ENCODE peak calls at places on chromosomes 7 and 10, in five cellular contexts. One of them, this sample, is unnamed.

GRCh38 chr7:84336741-84337140 is 142.2 kb upstream of the SEMA3A start:
- DNase-seq in OCI-LY7: no peak
- DNase-seq in lung: no peak
- DNase-seq in brain microvascular endothelial cell: no peak
- DNase-seq in MM.1S: no peak
- DNase-seq in this sample: no peak

GRCh38 chr7:135929692-135930091 is 47.5 kb downstream of the MTPN start:
- DNase-seq in OCI-LY7: no peak
- DNase-seq in lung: no peak
- DNase-seq in brain microvascular endothelial cell: no peak
- DNase-seq in MM.1S: no peak
- DNase-seq in this sample: no peak

GRCh38 chr10:69741671-69742355 is 59.9 kb upstream of the COL13A1 start:
- DNase-seq in OCI-LY7: no peak
- DNase-seq in lung: no peak
- DNase-seq in brain microvascular endothelial cell: no peak
- DNase-seq in MM.1S: no peak
- DNase-seq in this sample: no peak

GRCh38 chr10:20627918-20628499 is 269.1 kb downstream of the NEBL start:
- DNase-seq in OCI-LY7: no peak
- DNase-seq in lung: no peak
- DNase-seq in brain microvascular endothelial cell: no peak
- DNase-seq in MM.1S: no peak
- DNase-seq in this sample: no peak

GRCh38 chr10:16518822-16519221 is 2.9 kb downstream of the C1QL3 start:
- DNase-seq in OCI-LY7: no peak
- DNase-seq in lung: no peak
- DNase-seq in brain microvascular endothelial cell: no peak
- DNase-seq in MM.1S: no peak
- DNase-seq in this sample: no peak

GRCh38 chr10:6327906-6328707 is 125.4 kb downstream of the PFKFB3 start:
- DNase-seq in OCI-LY7: no peak
- DNase-seq in lung: no peak
- DNase-seq in brain microvascular endothelial cell: no peak
- DNase-seq in MM.1S: no peak
- DNase-seq in this sample: no peak

GRCh38 chr7:74304550-74304949 is 15.3 kb downstream of the CLIP2 start:
- DNase-seq in OCI-LY7: no peak
- DNase-seq in lung: no peak
- DNase-seq in brain microvascular endothelial cell: no peak
- DNase-seq in MM.1S: no peak
- DNase-seq in this sample: no peak

GRCh38 chr10:71375954-71376353 is 20.8 kb upstream of the CDH23 start:
- DNase-seq in OCI-LY7: no peak
- DNase-seq in lung: no peak
- DNase-seq in brain microvascular endothelial cell: no peak
- DNase-seq in MM.1S: no peak
- DNase-seq in this sample: no peak

GRCh38 chr10:111756541-111757061 is 427.0 kb downstream of the GPAM start:
- DNase-seq in OCI-LY7: peak
- DNase-seq in lung: no peak
- DNase-seq in brain microvascular endothelial cell: no peak
- DNase-seq in MM.1S: peak
- DNase-seq in this sample: no peak

GRCh38 chr7:91628742-91629141 is 251.8 kb downstream of the MTERF1 start:
- DNase-seq in OCI-LY7: no peak
- DNase-seq in lung: no peak
- DNase-seq in brain microvascular endothelial cell: no peak
- DNase-seq in MM.1S: no peak
- DNase-seq in this sample: peak

GRCh38 chr7:148153611-148154010 is 437.0 kb upstream of the C7orf33 start:
- DNase-seq in OCI-LY7: no peak
- DNase-seq in lung: peak
- DNase-seq in brain microvascular endothelial cell: no peak
- DNase-seq in MM.1S: no peak
- DNase-seq in this sample: peak

GRCh38 chr7:98840096-98840495 is 29.7 kb downstream of the TMEM130 start:
- DNase-seq in OCI-LY7: no peak
- DNase-seq in lung: no peak
- DNase-seq in brain microvascular endothelial cell: no peak
- DNase-seq in MM.1S: no peak
- DNase-seq in this sample: no peak

GRCh38 chr7:125892434-125892833 is 962.8 kb upstream of the POT1 start:
- DNase-seq in OCI-LY7: no peak
- DNase-seq in lung: no peak
- DNase-seq in brain microvascular endothelial cell: no peak
- DNase-seq in MM.1S: peak
- DNase-seq in this sample: no peak

GRCh38 chr7:98617051-98617959 is at the start of gene NPTX2:
- DNase-seq in OCI-LY7: no peak
- DNase-seq in lung: no peak
- DNase-seq in brain microvascular endothelial cell: no peak
- DNase-seq in MM.1S: no peak
- DNase-seq in this sample: no peak

GRCh38 chr7:74164985-74165456 is 9.1 kb upstream of the EIF4H start:
- DNase-seq in OCI-LY7: no peak
- DNase-seq in lung: no peak
- DNase-seq in brain microvascular endothelial cell: no peak
- DNase-seq in MM.1S: no peak
- DNase-seq in this sample: no peak

GRCh38 chr7:127353897-127354296 is 38.6 kb downstream of the ZNF800 start:
- DNase-seq in OCI-LY7: no peak
- DNase-seq in lung: no peak
- DNase-seq in brain microvascular endothelial cell: no peak
- DNase-seq in MM.1S: no peak
- DNase-seq in this sample: no peak

GRCh38 chr7:127382301-127383085 is 10.0 kb downstream of the ZNF800 start:
- DNase-seq in OCI-LY7: no peak
- DNase-seq in lung: no peak
- DNase-seq in brain microvascular endothelial cell: no peak
- DNase-seq in MM.1S: no peak
- DNase-seq in this sample: no peak

GRCh38 chr7:108156897-108157605 is 26.9 kb upstream of the LAMB4 start:
- DNase-seq in OCI-LY7: no peak
- DNase-seq in lung: no peak
- DNase-seq in brain microvascular endothelial cell: no peak
- DNase-seq in MM.1S: no peak
- DNase-seq in this sample: no peak

GRCh38 chr10:92695679-92696605 is 6.2 kb downstream of the HHEX start:
- DNase-seq in OCI-LY7: no peak
- DNase-seq in lung: no peak
- DNase-seq in brain microvascular endothelial cell: peak
- DNase-seq in MM.1S: no peak
- DNase-seq in this sample: no peak

GRCh38 chr10:48518926-48519730 is 85.7 kb downstream of the ARHGAP22 start:
- DNase-seq in OCI-LY7: no peak
- DNase-seq in lung: no peak
- DNase-seq in brain microvascular endothelial cell: no peak
- DNase-seq in MM.1S: no peak
- DNase-seq in this sample: peak

GRCh38 chr7:7293092-7293491 is 110.7 kb downstream of the C1GALT1 start:
- DNase-seq in OCI-LY7: no peak
- DNase-seq in lung: no peak
- DNase-seq in brain microvascular endothelial cell: no peak
- DNase-seq in MM.1S: no peak
- DNase-seq in this sample: no peak

GRCh38 chr10:58773351-58773750 is 260.7 kb downstream of the BICC1 start:
- DNase-seq in OCI-LY7: no peak
- DNase-seq in lung: no peak
- DNase-seq in brain microvascular endothelial cell: no peak
- DNase-seq in MM.1S: no peak
- DNase-seq in this sample: no peak

GRCh38 chr10:106705576-106706526 is 458.7 kb downstream of the SORCS1 start:
- DNase-seq in OCI-LY7: peak
- DNase-seq in lung: peak
- DNase-seq in brain microvascular endothelial cell: peak
- DNase-seq in MM.1S: peak
- DNase-seq in this sample: peak

GRCh38 chr7:40799-41750 is 151.3 kb upstream of the FAM20C start:
- DNase-seq in OCI-LY7: no peak
- DNase-seq in lung: no peak
- DNase-seq in brain microvascular endothelial cell: no peak
- DNase-seq in MM.1S: no peak
- DNase-seq in this sample: peak

GRCh38 chr10:53209941-53210611 is 437.5 kb upstream of the MBL2 start:
- DNase-seq in OCI-LY7: peak
- DNase-seq in lung: no peak
- DNase-seq in brain microvascular endothelial cell: no peak
- DNase-seq in MM.1S: peak
- DNase-seq in this sample: no peak

GRCh38 chr10:89235073-89235798 is 16.3 kb downstream of the LIPA start:
- DNase-seq in OCI-LY7: no peak
- DNase-seq in lung: peak
- DNase-seq in brain microvascular endothelial cell: no peak
- DNase-seq in MM.1S: no peak
- DNase-seq in this sample: no peak

GRCh38 chr10:16777473-16778370 is 39.5 kb downstream of the RSU1 start:
- DNase-seq in OCI-LY7: peak
- DNase-seq in lung: no peak
- DNase-seq in brain microvascular endothelial cell: peak
- DNase-seq in MM.1S: peak
- DNase-seq in this sample: no peak

GRCh38 chr10:127945335-127945734 is 38.4 kb downstream of the PTPRE start:
- DNase-seq in OCI-LY7: peak
- DNase-seq in lung: peak
- DNase-seq in brain microvascular endothelial cell: peak
- DNase-seq in MM.1S: no peak
- DNase-seq in this sample: peak

GRCh38 chr7:148669907-148670306 is 28.8 kb upstream of the CUL1 start:
- DNase-seq in OCI-LY7: no peak
- DNase-seq in lung: no peak
- DNase-seq in brain microvascular endothelial cell: no peak
- DNase-seq in MM.1S: no peak
- DNase-seq in this sample: no peak

GRCh38 chr10:63525021-63525420 is 3.8 kb downstream of the REEP3 start:
- DNase-seq in OCI-LY7: no peak
- DNase-seq in lung: no peak
- DNase-seq in brain microvascular endothelial cell: no peak
- DNase-seq in MM.1S: no peak
- DNase-seq in this sample: no peak

GRCh38 chr7:26334171-26334570 is 42.5 kb downstream of the SNX10 start:
- DNase-seq in OCI-LY7: peak
- DNase-seq in lung: no peak
- DNase-seq in brain microvascular endothelial cell: no peak
- DNase-seq in MM.1S: no peak
- DNase-seq in this sample: no peak

GRCh38 chr7:44534501-44534900 is 6.6 kb downstream of the NPC1L1 start:
- DNase-seq in OCI-LY7: peak
- DNase-seq in lung: no peak
- DNase-seq in brain microvascular endothelial cell: no peak
- DNase-seq in MM.1S: peak
- DNase-seq in this sample: no peak
- TF ChIP-seq CTCF in OCI-LY7: peak
- TF ChIP-seq CTCF in lung: no peak
- TF ChIP-seq CTCF in brain microvascular endothelial cell: peak
- TF ChIP-seq CTCF in MM.1S: peak
- TF ChIP-seq CTCF in this sample: no peak

GRCh38 chr7:151705744-151706567 is 171.0 kb downstream of the PRKAG2 start:
- DNase-seq in OCI-LY7: peak
- DNase-seq in lung: peak
- DNase-seq in brain microvascular endothelial cell: peak
- DNase-seq in MM.1S: peak
- DNase-seq in this sample: no peak

GRCh38 chr7:151704284-151704968 is 172.5 kb downstream of the PRKAG2 start:
- DNase-seq in OCI-LY7: no peak
- DNase-seq in lung: no peak
- DNase-seq in brain microvascular endothelial cell: no peak
- DNase-seq in MM.1S: no peak
- DNase-seq in this sample: no peak

GRCh38 chr7:151700621-151701185 is 176.2 kb downstream of the PRKAG2 start:
- DNase-seq in OCI-LY7: no peak
- DNase-seq in lung: no peak
- DNase-seq in brain microvascular endothelial cell: peak
- DNase-seq in MM.1S: no peak
- DNase-seq in this sample: no peak

GRCh38 chr7:151704969-151705743 is 171.8 kb downstream of the PRKAG2 start:
- DNase-seq in OCI-LY7: no peak
- DNase-seq in lung: no peak
- DNase-seq in brain microvascular endothelial cell: no peak
- DNase-seq in MM.1S: no peak
- DNase-seq in this sample: no peak

DNA sequence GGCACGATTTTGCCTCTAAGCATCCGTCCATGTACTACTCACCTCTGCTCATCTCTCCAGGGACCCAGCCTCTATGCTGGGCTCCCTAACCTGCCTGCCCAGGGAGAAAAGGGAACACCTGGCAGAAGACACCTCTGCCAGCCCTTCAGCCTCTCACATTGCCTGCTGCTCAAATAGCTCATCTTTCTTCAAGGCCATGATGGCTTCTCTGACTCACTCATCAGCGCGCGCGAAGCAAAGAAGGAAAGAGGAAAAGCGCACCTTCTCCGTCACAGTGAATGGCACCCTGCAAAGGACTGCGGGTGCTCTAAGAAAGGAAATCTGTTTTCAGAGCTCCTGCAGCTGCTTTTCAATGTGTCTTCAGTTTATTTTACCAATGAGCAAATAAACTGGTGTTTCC is 174.0 kb downstream of the PRKAG2 start:
- DNase-seq in OCI-LY7: no peak
- DNase-seq in lung: no peak
- DNase-seq in brain microvascular endothelial cell: no peak
- DNase-seq in MM.1S: no peak
- DNase-seq in this sample: no peak
- H3K27ac ChIP-seq in OCI-LY7: no peak
- H3K27ac ChIP-seq in lung: no peak
- H3K27ac ChIP-seq in brain microvascular endothelial cell: no peak
- H3K27ac ChIP-seq in MM.1S: no peak
- H3K27ac ChIP-seq in this sample: no peak

GRCh38 chr10:24575462-24576002 is 148.2 kb downstream of the ARHGAP21 start:
- DNase-seq in OCI-LY7: no peak
- DNase-seq in lung: no peak
- DNase-seq in brain microvascular endothelial cell: no peak
- DNase-seq in MM.1S: no peak
- DNase-seq in this sample: no peak
- TF ChIP-seq CTCF in OCI-LY7: no peak
- TF ChIP-seq CTCF in lung: no peak
- TF ChIP-seq CTCF in brain microvascular endothelial cell: no peak
- TF ChIP-seq CTCF in MM.1S: no peak
- TF ChIP-seq CTCF in this sample: no peak

DNA sequence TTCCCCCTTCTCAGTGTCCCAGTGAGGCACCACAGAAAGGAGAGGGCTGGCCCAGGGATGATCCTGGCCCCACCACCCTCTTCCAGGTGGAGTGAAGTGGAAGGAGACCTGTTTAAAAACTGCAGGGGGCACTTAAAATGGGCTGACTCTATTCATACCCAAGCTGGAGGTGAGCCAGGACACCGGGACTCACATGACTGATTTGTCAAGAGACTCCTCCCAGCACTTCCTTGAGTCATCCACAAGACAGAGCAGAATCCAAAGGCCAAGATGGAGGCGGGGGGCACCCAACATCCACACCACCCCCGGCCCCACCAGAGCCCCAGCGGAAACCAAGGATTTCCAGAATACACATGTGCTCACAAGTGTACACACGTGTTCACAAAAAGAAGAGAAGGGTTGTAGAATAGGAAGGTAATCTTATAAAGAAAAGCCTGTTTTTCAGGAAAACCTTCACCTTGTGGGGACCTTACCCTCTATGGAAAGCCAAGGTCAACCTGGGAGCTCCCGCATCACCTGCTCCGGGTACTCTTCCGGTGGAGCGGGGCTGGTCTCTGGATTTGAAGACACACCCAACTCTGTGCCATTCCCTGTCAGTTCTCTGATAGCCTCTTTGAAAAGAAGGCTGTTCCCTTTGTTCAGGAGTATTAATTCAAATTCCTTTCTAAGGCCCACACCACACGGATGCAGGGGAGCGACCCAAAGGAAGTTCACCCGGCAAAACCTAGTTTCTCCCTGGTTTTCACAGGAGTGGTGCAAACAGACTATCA is 10.9 kb downstream of the CTBP2 start:
- DNase-seq in OCI-LY7: no peak
- DNase-seq in lung: no peak
- DNase-seq in brain microvascular endothelial cell: peak
- DNase-seq in MM.1S: no peak
- DNase-seq in this sample: peak
- H3K27ac ChIP-seq in OCI-LY7: no peak
- H3K27ac ChIP-seq in lung: peak
- H3K27ac ChIP-seq in brain microvascular endothelial cell: peak
- H3K27ac ChIP-seq in MM.1S: no peak
- H3K27ac ChIP-seq in this sample: peak

This sample was measured in stomach.